ENCODE peak calls at places on chromosome 22, in ten cellular contexts. Z is OCI-LY7, T is heart right ventricle, R is spleen, M is tibial artery, E is uterus, Q is neural progenitor cell, L is upper lobe of right lung, C is mucosa of descending colon, G is lower lobe of right lung. S is an unnamed sample.

GRCh38 chr22:29748248-29748893 is 18.4 kb downstream of the ZMAT5 start:
- DNase-seq in Z (no peak), T (no peak), R (no peak), M (no peak), E (no peak), Q (no peak), L (no peak), C (no peak), G (no peak), S (no peak)

GRCh38 chr22:23709107-23709506 is 18.3 kb downstream of the RGL4 start:
- DNase-seq in Z (no peak), T (no peak), R (no peak), M (no peak), E (no peak), Q (no peak), L (no peak), C (no peak), G (no peak), S (no peak)

GRCh38 chr22:46490538-46490937 is 46.9 kb downstream of the CELSR1 start:
- DNase-seq in Z (no peak), T (no peak), R (no peak), M (no peak), E (no peak), Q (no peak), L (no peak), C (no peak), G (no peak), S (no peak)

GRCh38 chr22:30191049-30191701 is 55.4 kb downstream of the LIF start:
- DNase-seq in Z (no peak), T (no peak), R (no peak), M (no peak), E (no peak), Q (no peak), L (no peak), C (no peak), G (no peak), S (no peak)

GRCh38 chr22:36373258-36373579 is 14.5 kb downstream of the MYH9 start:
- DNase-seq in Z (no peak), T (no peak), R (peak; percentile 92), M (peak; percentile 66), E (no peak), Q (no peak), L (peak; percentile 91), C (no peak), G (peak; percentile 87), S (peak; percentile 50)

GRCh38 chr22:36425977-36426523 is 38.3 kb upstream of the MYH9 start:
- DNase-seq in Z (no peak), T (peak; percentile 76), R (peak; percentile 85), M (peak; percentile 28), E (no peak), Q (peak; percentile 49), L (peak; percentile 75), C (peak; percentile 50), G (peak; percentile 65), S (no peak)

GRCh38 chr22:38401336-38402084 is 53.5 kb downstream of the KCNJ4 start:
- DNase-seq in Z (no peak), T (no peak), R (no peak), M (no peak), E (no peak), Q (no peak), L (peak; percentile 53), C (no peak), G (no peak), S (no peak)

GRCh38 chr22:27412866-27413445 is 388.6 kb downstream of the MN1 start:
- DNase-seq in Z (no peak), T (no peak), R (peak; percentile 44), M (no peak), E (no peak), Q (no peak), L (no peak), C (no peak), G (no peak), S (no peak)

GRCh38 chr22:50218996-50219727 is 18.4 kb downstream of the SELENOO start:
- DNase-seq in Z (no peak), T (peak; percentile 90), R (no peak), M (peak; percentile 49), E (peak; percentile 82), Q (no peak), L (peak; percentile 93), C (peak; percentile 94), G (peak; percentile 90), S (peak; percentile 96)

GRCh38 chr22:22210375-22210774 is 34.2 kb upstream of the VPREB1 start:
- DNase-seq in Z (no peak), T (no peak), R (no peak), M (no peak), E (no peak), Q (no peak), L (no peak), C (no peak), G (no peak), S (no peak)

GRCh38 chr22:24938741-24939341 is 7.7 kb downstream of the LHFPL7 start:
- DNase-seq in Z (peak; percentile 59), T (no peak), R (no peak), M (no peak), E (no peak), Q (peak; percentile 82), L (no peak), C (no peak), G (no peak), S (no peak)

GRCh38 chr22:43497956-43498855 is 86.4 kb downstream of the MPPED1 start:
- DNase-seq in Z (no peak), T (no peak), R (no peak), M (no peak), E (no peak), Q (no peak), L (no peak), C (no peak), G (no peak), S (no peak)

GRCh38 chr22:35521358-35522264 is 19.0 kb upstream of the RASD2 start:
- DNase-seq in Z (no peak), T (no peak), R (no peak), M (no peak), E (no peak), Q (no peak), L (no peak), C (no peak), G (no peak), S (no peak)

GRCh38 chr22:23783496-23784167 is 3.1 kb upstream of the SMARCB1 start:
- DNase-seq in Z (no peak), T (no peak), R (no peak), M (no peak), E (no peak), Q (no peak), L (no peak), C (no peak), G (no peak), S (no peak)

GRCh38 chr22:36828815-36829214 is 12.0 kb upstream of the PVALB start:
- DNase-seq in Z (no peak), T (no peak), R (no peak), M (no peak), E (no peak), Q (no peak), L (peak; percentile 9), C (no peak), G (no peak), S (no peak)

GRCh38 chr22:20853236-20853660 is 5.4 kb downstream of the PI4KA start:
- DNase-seq in Z (no peak), T (no peak), R (no peak), M (no peak), E (no peak), Q (no peak), L (no peak), C (no peak), G (no peak), S (no peak)

GRCh38 chr22:20847318-20847822 is 11.2 kb downstream of the PI4KA start:
- DNase-seq in Z (no peak), T (no peak), R (no peak), M (no peak), E (no peak), Q (no peak), L (no peak), C (no peak), G (no peak), S (no peak)

GRCh38 chr22:20857247-20857643 is 1.4 kb downstream of the PI4KA start:
- DNase-seq in Z (no peak), T (no peak), R (no peak), M (no peak), E (no peak), Q (no peak), L (peak; percentile 13), C (no peak), G (no peak), S (no peak)

GRCh38 chr22:20857838-20858614 is 585 bp downstream of the PI4KA start:
- DNase-seq in Z (peak; percentile 76), T (peak; percentile 88), R (peak; percentile 96), M (peak; percentile 79), E (peak; percentile 90), Q (peak; percentile 95), L (peak; percentile 95), C (peak; percentile 89), G (peak; percentile 90), S (peak; percentile 82)

DNA sequence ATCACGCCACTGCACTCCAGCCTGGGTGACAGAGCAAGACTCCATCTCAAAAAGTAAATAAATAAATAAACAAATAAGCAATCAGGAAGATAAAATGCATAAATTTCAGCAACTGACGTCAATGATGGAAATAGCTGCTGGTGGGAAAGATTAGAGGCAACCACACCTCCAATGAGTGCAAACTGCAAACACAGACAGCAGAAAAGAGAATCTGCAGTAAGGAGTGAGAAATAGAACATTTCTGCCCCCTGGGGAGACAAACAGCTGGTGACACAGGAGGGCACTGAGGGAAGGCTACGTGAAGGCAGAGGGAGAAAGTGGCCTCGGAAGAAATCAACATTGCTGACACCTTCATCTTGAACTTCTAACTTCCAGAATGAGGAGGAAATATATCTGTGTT is 6.5 kb downstream of the PI4KA start:
- DNase-seq in Z (peak; percentile 9), T (no peak), R (no peak), M (no peak), E (no peak), Q (no peak), L (no peak), C (no peak), G (no peak), S (no peak)
- TF ChIP-seq CTCF in Z (no peak), T (no peak), R (no peak), M (no peak), E (no peak), Q (no peak), L (no peak), C (no peak), G (no peak), S (no peak)

GRCh38 chr22:49051491-49052022 is 776.1 kb downstream of the BRD1 start:
- DNase-seq in Z (no peak), T (no peak), R (no peak), M (peak; percentile 14), E (no peak), Q (no peak), L (peak; percentile 41), C (no peak), G (no peak), S (no peak)
- H3K4me3 ChIP-seq in Z (no peak overlapping the region), T (no peak overlapping the region), R (peak overlapping the region; percentile 11), M (peak overlapping the region; percentile 49), E (no peak overlapping the region), Q (no peak overlapping the region), L (peak overlapping the region; percentile 21), C (no peak overlapping the region), G (peak overlapping the region; percentile 36), S (peak overlapping the region; percentile 32)

GRCh38 chr22:19105456-19105855 is 16.8 kb downstream of the DGCR2 start:
- DNase-seq in Z (no peak), T (no peak), R (no peak), M (no peak), E (no peak), Q (no peak), L (peak; percentile 48), C (no peak), G (no peak), S (peak; percentile 54)
- H3K4me1 ChIP-seq in Z (peaks cover 17% of the 10 kb centered on the region), T (peaks cover 34% of the 10 kb centered on the region), R (peaks cover 68% of the 10 kb centered on the region), M (peaks cover 50% of the 10 kb centered on the region), E (peaks cover 12% of the 10 kb centered on the region), Q (peaks cover 7% of the 10 kb centered on the region), L (peaks cover 56% of the 10 kb centered on the region), C (peaks cover 18% of the 10 kb centered on the region), G (peaks cover 58% of the 10 kb centered on the region), S (peaks cover 42% of the 10 kb centered on the region)

GRCh38 chr22:45309422-45310227 is at the start of gene FAM118A:
- DNase-seq in Z (peak; percentile 95), T (peak; percentile 96), R (peak; percentile 98), M (peak; percentile 86), E (peak; percentile 90), Q (peak; percentile 97), L (peak; percentile 97), C (peak; percentile 100), G (peak; percentile 93), S (peak; percentile 87)
- TF ChIP-seq CTCF in Z (no peak), T (no peak), R (peak; percentile 57), M (peak; percentile 14), E (no peak), Q (no peak), L (peak; percentile 12), C (peak; percentile 27), G (peak; percentile 17), S (no peak)

S was measured in pancreas.